ENCODE peak calls at places on chromosomes 1 and 21, in seven cellular contexts. R is upper lobe of left lung, O is transverse colon, I is SK-N-SH, D is suprapubic skin, X is A549, U is H1. S is an unnamed sample.
A peak's percentile ranks its signal among the peaks of the same experiment; 100 is the strongest.

GRCh38 chr21:28068455-28069358 is 924.0 kb downstream of the LTN1 start:
- DNase-seq in R (no peak), O (no peak), I (no peak), D (no peak), X (peak; percentile 5), U (no peak), S (no peak)

GRCh38 chr1:92994105-92994712 is 32.9 kb upstream of the DIPK1A start:
- DNase-seq in R (peak; percentile 77), O (peak; percentile 78), I (peak; percentile 59), D (peak; percentile 67), X (peak; percentile 74), U (no peak), S (peak; percentile 75)

GRCh38 chr1:72412286-72412685 is 129.9 kb upstream of the NEGR1 start:
- DNase-seq in R (no peak), O (no peak), I (no peak), D (no peak), X (no peak), U (no peak), S (no peak)

GRCh38 chr1:74468982-74469603 is 43.3 kb downstream of the LRRC53 start:
- DNase-seq in R (no peak), O (no peak), I (peak; percentile 66), D (no peak), X (peak; percentile 35), U (no peak), S (no peak)

GRCh38 chr21:23874271-23874670 is 1733.0 kb downstream of the MRPL39 start:
- DNase-seq in R (no peak), O (no peak), I (no peak), D (no peak), X (no peak), U (no peak), S (no peak)

GRCh38 chr1:92211166-92211565 is 6.5 kb upstream of the C1orf146 start:
- DNase-seq in R (no peak), O (no peak), I (no peak), D (no peak), X (no peak), U (no peak), S (no peak)

GRCh38 chr1:110055493-110056283 is 14.8 kb downstream of the ALX3 start:
- DNase-seq in R (no peak), O (no peak), I (no peak), D (peak; percentile 51), X (no peak), U (no peak), S (no peak)

GRCh38 chr1:8089535-8090228 is 63.6 kb upstream of the ERRFI1 start:
- DNase-seq in R (no peak), O (no peak), I (no peak), D (no peak), X (no peak), U (no peak), S (no peak)

GRCh38 chr1:218837051-218837450 is 336.6 kb upstream of the LYPLAL1 start:
- DNase-seq in R (no peak), O (no peak), I (no peak), D (no peak), X (no peak), U (no peak), S (no peak)

GRCh38 chr1:184110253-184111204 is 59.0 kb downstream of the TSEN15 start:
- DNase-seq in R (no peak), O (no peak), I (peak; percentile 11), D (no peak), X (no peak), U (no peak), S (no peak)

GRCh38 chr1:176694713-176695112 is 231.7 kb downstream of the PAPPA2 start:
- DNase-seq in R (no peak), O (no peak), I (no peak), D (no peak), X (no peak), U (no peak), S (no peak)

GRCh38 chr1:53681647-53682368 is 57.2 kb downstream of the GLIS1 start:
- DNase-seq in R (peak; percentile 25), O (peak; percentile 72), I (peak; percentile 79), D (peak; percentile 70), X (peak; percentile 36), U (peak; percentile 76), S (peak; percentile 33)

GRCh38 chr1:106962591-106962990 is 93.9 kb upstream of the PRMT6 start:
- DNase-seq in R (no peak), O (no peak), I (no peak), D (no peak), X (no peak), U (no peak), S (no peak)

GRCh38 chr1:160710531-160711252 is 930 bp downstream of the CD48 start:
- DNase-seq in R (no peak), O (no peak), I (no peak), D (no peak), X (no peak), U (no peak), S (no peak)

GRCh38 chr1:171801395-171801990 is 20.0 kb downstream of the METTL13 start:
- DNase-seq in R (no peak), O (no peak), I (peak; percentile 60), D (no peak), X (peak; percentile 50), U (no peak), S (no peak)

GRCh38 chr1:229222081-229222480 is 48.8 kb upstream of the RAB4A start:
- DNase-seq in R (no peak), O (no peak), I (no peak), D (no peak), X (no peak), U (no peak), S (no peak)

GRCh38 chr1:25702101-25702775 is 85.6 kb downstream of the MAN1C1 start:
- DNase-seq in R (no peak), O (no peak), I (no peak), D (peak; percentile 51), X (no peak), U (no peak), S (no peak)

DNA sequence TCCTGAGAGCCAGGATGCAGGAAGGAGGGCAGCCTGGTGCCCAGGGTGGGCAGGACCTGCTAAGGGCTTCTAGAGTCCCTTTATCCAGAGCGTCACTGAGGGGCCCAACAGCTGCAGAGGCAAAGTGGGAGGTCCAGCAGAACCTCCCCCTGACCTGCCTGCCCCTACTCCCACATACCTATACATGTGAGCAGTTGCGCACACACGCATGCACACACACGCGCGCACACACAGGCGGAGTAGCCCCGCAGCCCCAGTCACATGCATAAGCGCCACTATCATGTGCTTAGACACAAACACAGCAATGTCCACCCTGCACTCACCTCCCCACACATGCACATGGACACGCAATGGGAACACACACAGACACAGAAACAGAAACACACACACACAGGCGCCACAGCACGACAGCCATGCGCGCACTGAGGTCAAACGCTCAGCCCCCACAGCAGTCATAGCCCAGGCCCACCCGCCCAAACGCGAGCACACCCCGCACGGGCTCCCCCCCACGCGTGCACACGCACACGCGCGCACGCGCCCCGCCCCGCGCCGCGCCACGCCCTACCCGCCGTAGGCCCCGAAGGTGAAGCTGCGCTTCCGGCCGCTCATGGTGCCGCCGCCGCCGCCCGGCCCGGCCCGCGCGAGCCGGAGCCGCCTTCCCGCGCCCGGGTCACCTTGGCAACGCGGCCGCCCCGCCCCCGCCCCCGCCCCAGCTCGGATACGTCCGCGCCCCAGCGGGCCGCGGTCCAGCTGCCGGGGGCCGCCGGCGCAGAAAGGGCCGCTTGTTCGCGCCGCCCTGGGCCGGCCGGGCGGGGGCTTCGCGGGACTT is 17.7 kb downstream of the RAP1GAP start:
- DNase-seq in R (peak; percentile 40), O (peak; percentile 51), I (peak; percentile 96), D (no peak), X (peak; percentile 30), U (no peak), S (peak; percentile 67)
- H3K4me3 ChIP-seq in R (no peak overlapping the region), O (peak overlapping the region; percentile 41), I (no peak overlapping the region), D (peak overlapping the region; percentile 52), X (peak overlapping the region; percentile 58), U (peak overlapping the region; percentile 67), S (peak overlapping the region; percentile 39)

DNA sequence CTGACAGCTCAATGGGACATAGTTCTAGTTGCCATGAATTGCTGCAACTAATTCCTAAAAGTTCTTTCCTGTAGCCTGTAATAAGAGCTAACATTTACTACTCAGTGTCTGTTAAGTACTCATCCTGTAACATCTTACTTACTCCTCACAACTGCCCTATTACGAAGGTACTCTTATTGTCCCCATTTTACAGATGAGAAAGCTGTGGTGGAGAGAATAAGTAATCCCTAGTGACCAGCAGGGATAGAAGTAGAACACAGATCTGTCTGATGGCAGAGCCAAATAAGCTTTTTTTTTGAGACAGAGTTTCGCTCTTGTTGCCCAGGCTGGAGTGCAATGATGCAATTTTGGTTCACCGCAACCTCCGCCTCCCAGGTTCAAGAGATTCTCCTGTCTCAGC is 3.1 kb downstream of the STK40 start:
- DNase-seq in R (no peak), O (no peak), I (no peak), D (no peak), X (no peak), U (no peak), S (no peak)
- H3K4me1 ChIP-seq in R (peaks cover 69% of the 10 kb centered on the region), O (peaks cover 54% of the 10 kb centered on the region), I (peaks cover 25% of the 10 kb centered on the region), D (peaks cover 50% of the 10 kb centered on the region), X (peaks cover 23% of the 10 kb centered on the region), U (peaks cover 6% of the 10 kb centered on the region), S (peaks cover 32% of the 10 kb centered on the region)

DNA sequence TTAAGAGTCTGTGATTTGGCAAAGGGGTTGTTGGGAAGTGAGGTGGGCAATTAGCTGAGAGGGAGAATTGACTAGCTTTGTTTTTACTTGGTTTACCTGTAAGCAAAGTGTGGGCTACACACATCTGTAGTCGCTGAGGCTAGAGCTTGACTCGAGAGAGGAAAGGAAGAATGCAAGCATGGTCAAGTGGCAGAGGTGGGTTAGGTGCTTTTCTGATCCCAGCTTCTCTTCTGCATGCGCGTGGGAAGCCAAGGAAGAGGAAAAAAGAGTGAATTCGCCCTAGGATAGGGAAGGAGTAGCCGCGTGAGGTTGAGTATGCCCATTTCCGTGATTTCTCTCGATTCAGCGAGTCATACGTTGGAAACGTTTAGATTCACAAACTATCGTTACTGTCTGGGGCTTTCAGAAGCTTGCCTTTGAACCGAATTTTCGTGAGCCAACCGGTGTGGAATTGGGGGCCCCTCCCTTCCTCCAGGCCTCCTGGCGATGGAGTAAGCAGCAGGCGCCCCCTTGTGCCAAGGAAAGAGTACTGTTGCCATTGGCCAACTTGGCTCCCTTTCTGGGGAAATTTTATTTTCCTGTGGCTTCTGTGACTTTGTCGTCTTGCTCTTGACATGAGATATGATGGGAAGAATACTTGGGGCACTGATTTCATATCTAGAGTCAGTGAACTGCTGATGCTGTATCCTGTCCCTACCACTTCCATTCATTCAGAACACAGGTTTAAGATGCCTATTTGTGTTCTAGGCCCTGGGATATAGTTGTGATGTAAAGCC is 1.3 kb downstream of the PIGV start:
- DNase-seq in R (peak; percentile 93), O (peak; percentile 91), I (peak; percentile 88), D (peak; percentile 93), X (peak; percentile 78), U (peak; percentile 83), S (peak; percentile 87)
- TF ChIP-seq EP300 in R (no peak), O (no peak), I (no peak), D (no peak), X (no peak), U (no peak), S (no peak)

GRCh38 chr1:20343937-20344302 is 53.2 kb downstream of the VWA5B1 start:
- DNase-seq in R (no peak), O (no peak), I (no peak), D (no peak), X (no peak), U (no peak), S (no peak)

GRCh38 chr1:20339811-20340457 is 49.3 kb downstream of the VWA5B1 start:
- DNase-seq in R (no peak), O (no peak), I (peak; percentile 78), D (no peak), X (no peak), U (no peak), S (no peak)

GRCh38 chr1:20343149-20343936 is 52.7 kb downstream of the VWA5B1 start:
- DNase-seq in R (no peak), O (no peak), I (peak; percentile 89), D (no peak), X (no peak), U (peak; percentile 86), S (peak; percentile 79)

GRCh38 chr1:20344738-20345137 is 54.1 kb downstream of the VWA5B1 start:
- DNase-seq in R (no peak), O (no peak), I (no peak), D (no peak), X (no peak), U (no peak), S (no peak)

GRCh38 chr1:20342294-20343148 is 51.8 kb downstream of the VWA5B1 start:
- DNase-seq in R (no peak), O (no peak), I (peak; percentile 51), D (no peak), X (no peak), U (no peak), S (no peak)
- H3K4me3 ChIP-seq in R (no peak overlapping the region), O (no peak overlapping the region), I (no peak overlapping the region), D (peak overlapping the region; percentile 35), X (no peak overlapping the region), U (peak overlapping the region; percentile 65), S (peak overlapping the region; percentile 10)

S was measured in ovary.